ENCODE peak calls at places on chromosome 22, in four cellular contexts. O is mesothelial cell of epicardium, G is WERI-Rb-1, W is A549. K is an unnamed sample.

GRCh38 chr22:27801197-27801615 is 350 bp downstream of the MN1 start:
- DNase-seq in O (no peak), G (peak), W (peak), K (no peak)

GRCh38 chr22:27133951-27134664 is 476.7 kb downstream of the MIAT start:
- DNase-seq in O (no peak), G (no peak), W (peak), K (no peak)

GRCh38 chr22:19043111-19044085 is 78.8 kb downstream of the DGCR2 start:
- DNase-seq in O (no peak), G (no peak), W (no peak), K (no peak)

GRCh38 chr22:28505416-28506156 is 174.1 kb downstream of the TTC28 start:
- DNase-seq in O (no peak), G (no peak), W (no peak), K (no peak)

GRCh38 chr22:44032126-44032730 is 8.1 kb downstream of the PARVB start:
- DNase-seq in O (no peak), G (no peak), W (no peak), K (no peak)

GRCh38 chr22:40182231-40182835 is 4.6 kb downstream of the TNRC6B start:
- DNase-seq in O (no peak), G (peak), W (no peak), K (no peak)

GRCh38 chr22:39283312-39284141 is 35.9 kb downstream of the RPL3 start:
- DNase-seq in O (no peak), G (no peak), W (no peak), K (no peak)

GRCh38 chr22:33866521-33866920 is 53.8 kb downstream of the LARGE1 start:
- DNase-seq in O (no peak), G (peak), W (no peak), K (no peak)

GRCh38 chr22:33573479-33573878 is 346.8 kb downstream of the LARGE1 start:
- DNase-seq in O (no peak), G (no peak), W (no peak), K (no peak)

GRCh38 chr22:46625113-46625842 is 5.1 kb downstream of the GRAMD4 start:
- DNase-seq in O (no peak), G (no peak), W (no peak), K (no peak)

GRCh38 chr22:22403771-22404170 is 104.8 kb downstream of the ZNF280B start:
- DNase-seq in O (no peak), G (peak), W (peak), K (no peak)

GRCh38 chr22:49968831-49969661 is 8.5 kb downstream of the PIM3 start:
- DNase-seq in O (no peak), G (peak), W (no peak), K (peak)

GRCh38 chr22:26199665-26200064 is 30.4 kb downstream of the SEZ6L start:
- DNase-seq in O (no peak), G (no peak), W (no peak), K (no peak)

GRCh38 chr22:39723899-39724351 is 153.4 kb downstream of the CACNA1I start:
- DNase-seq in O (no peak), G (no peak), W (no peak), K (no peak)

GRCh38 chr22:49826603-49827306 is 918 bp downstream of the BRD1 start:
- DNase-seq in O (no peak), G (no peak), W (no peak), K (no peak)

DNA sequence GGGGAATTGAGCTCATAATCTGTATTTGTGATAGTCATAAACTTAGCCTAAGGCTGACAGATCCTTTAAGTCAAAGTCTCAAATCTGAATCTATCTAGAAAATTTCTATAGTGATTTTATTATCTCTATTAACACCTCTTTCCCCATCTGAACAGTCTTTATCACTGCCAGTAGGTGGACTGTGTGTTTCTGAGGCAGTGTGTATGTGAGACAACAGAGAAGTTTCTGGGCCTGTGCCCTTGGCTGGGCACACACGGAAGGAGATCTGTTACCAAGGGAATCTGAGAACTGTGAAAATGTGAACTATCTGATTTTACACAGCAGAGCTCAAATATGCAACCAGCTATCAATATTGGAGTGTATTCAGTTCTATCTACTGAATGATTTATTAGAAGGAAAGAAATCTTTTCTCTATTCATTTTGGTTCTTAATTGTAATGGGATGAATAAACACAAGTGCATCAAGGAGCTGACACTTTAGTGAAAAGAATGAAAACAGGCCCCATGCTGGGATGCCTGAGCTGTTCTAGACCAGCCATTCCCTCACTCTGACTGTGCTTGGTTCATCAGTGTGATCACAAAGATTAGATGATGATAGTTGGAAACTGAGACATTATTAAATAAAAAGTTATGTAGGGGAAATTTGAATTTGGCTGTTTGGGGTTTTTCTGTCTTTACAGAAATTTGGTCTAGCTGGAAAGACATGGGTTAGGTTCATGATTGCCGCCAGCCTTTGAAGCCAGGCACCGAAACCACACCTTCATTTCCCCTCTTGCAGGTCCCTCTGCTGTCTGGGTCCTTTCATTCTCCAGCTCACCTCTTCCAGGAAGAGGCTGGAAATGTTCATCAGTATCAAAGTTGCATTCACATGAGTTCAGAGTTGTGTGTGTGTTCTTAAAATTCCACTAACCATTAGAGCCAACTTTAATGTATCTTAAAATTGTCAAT is 68.1 kb downstream of the LIF start:
- DNase-seq in O (no peak), G (no peak), W (no peak), K (no peak)
- TF ChIP-seq CTCF in O (no peak), G (no peak), W (no peak), K (no peak)

GRCh38 chr22:36663581-36663980 is 40.0 kb downstream of the CACNG2 start:
- DNase-seq in O (no peak), G (no peak), W (no peak), K (no peak)
- TF ChIP-seq CTCF in O (no peak), G (no peak), W (no peak), K (no peak)

GRCh38 chr22:35896306-35896705 is 132.3 kb downstream of the RBFOX2 start:
- DNase-seq in O (no peak), G (no peak), W (no peak), K (no peak)
- TF ChIP-seq CTCF in O (no peak), G (no peak), W (no peak), K (no peak)

DNA sequence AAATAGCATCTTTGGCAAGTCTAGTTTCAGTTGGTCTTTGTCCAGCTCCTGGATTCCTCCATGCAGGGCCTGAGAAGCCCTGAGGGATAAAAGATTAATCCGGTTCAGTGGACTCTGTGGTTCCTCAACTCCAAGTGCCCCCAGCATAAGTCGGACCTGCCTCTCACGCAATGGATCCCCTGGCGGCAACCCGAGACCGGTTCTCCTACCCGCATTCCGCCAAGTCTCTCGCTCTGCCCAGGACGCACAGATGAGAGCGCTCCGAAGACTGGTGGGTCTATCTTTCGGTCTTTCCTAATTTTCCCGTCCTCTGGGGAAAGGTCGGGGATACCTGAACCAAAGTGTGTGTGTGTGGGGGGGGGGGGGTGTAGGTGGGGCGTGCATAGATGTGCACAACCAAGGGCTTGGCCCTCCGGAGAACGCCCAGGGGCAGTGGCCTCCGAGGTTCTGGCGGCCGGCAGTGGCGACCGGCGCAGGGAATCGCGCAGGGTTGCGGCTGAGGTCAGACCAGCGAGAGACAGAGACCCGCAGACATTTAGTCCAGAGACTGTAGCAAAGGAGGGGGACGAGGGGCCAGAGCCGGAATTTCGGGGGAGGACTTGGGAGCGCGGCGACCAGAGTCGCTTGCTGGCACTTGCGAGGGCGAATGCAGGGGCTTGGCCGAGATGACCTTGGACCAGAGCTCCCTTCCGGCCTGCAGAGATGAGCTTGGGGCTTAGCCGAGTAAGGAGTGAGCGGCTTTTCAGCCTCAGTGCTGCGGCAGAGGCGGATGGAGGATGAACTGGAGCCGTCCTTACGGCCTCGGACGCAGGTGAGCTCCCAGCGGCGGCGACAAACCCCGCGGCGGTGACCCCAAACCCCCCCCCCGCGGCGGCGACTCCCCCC is 712 bp upstream of the SLC2A11 start:
- DNase-seq in O (no peak), G (peak), W (no peak), K (no peak)
- TF ChIP-seq CTCF in O (no peak), G (peak), W (no peak), K (no peak)

DNA sequence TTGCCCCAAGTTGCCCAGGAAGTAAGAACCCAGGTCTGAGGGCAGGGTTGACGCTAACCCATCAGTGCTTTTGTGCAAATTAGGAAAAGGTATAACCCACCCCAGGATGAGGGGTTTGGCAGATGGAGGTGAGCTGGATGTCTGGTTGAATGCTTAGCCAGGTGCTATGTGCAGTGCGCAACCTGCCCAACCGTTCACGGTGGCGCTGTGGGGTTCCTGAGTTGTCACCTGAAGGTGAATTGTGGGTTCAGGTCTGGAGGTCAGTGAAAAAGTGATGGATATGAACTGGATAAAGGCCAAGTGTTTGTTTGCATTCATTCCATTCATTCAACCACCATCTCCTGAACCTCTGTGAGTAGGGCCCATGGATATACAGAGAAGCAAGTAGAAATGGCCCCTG is 14.3 kb upstream of the LGALS2 start:
- DNase-seq in O (no peak), G (no peak), W (no peak), K (no peak)
- TF ChIP-seq CTCF in O (no peak), G (peak), W (no peak), K (no peak)

DNA sequence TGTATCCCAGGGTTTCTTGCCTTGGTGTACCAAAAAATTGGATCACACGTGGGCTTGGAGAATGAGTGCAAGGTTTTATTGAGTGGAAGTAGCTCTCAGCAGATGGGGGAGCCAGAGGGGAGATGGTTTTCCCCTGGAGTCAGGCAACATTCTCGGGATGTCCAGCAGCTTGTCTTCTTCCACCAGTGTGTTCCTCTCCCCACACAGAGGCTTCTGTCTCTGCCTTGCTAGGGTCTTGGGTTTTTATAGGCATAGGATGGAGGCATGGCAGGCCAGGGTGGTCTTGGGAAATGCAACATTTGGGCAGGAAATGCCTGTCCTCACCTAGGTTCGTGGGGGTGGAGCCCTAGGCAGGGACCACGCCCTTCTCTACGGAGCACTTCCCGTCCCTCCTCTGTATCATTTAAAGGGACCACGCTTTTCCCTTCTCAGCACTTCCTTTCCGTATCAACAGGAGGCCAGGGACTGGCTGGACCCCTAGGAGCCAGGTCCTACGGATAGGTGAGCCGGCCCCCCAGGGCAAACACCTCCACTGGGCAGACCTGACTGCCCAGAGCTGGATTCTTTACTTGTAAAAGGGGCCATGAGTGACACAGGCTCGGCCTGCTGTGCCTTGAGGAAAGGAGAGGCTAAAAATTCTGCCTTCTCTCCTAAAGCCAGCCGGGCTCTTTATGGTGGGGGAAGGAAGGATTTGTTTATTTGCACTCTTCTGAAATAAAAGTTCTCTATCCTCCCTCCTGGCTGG is 55.3 kb upstream of the CCDC188 start:
- DNase-seq in O (no peak), G (peak), W (peak), K (peak)
- TF ChIP-seq CTCF in O (no peak), G (no peak), W (no peak), K (no peak)

K was measured in omental fat pad.